ENCODE peak calls at places on chromosome 9, in nine cellular contexts. One of them, this sample, is unnamed.

GRCh38 chr9:83681490-83681889 is 26.3 kb downstream of the UBQLN1 start:
- DNase-seq in IMR-90: no peak
- DNase-seq in AG09309: no peak
- DNase-seq in neural progenitor cell: no peak
- DNase-seq in kidney epithelial cell: no peak
- DNase-seq in heart right ventricle: no peak
- DNase-seq in osteoblast: peak; percentile 65
- DNase-seq in colonic mucosa: no peak
- DNase-seq in left ventricle myocardium inferior: no peak
- DNase-seq in this sample: no peak

GRCh38 chr9:95085861-95086563 is 231.5 kb downstream of the FANCC start:
- DNase-seq in AG09309: no peak
- DNase-seq in kidney epithelial cell: no peak
- DNase-seq in IMR-90: no peak
- DNase-seq in neural progenitor cell: no peak
- DNase-seq in heart right ventricle: no peak
- DNase-seq in colonic mucosa: no peak
- DNase-seq in osteoblast: peak; percentile 53
- DNase-seq in left ventricle myocardium inferior: no peak
- DNase-seq in this sample: no peak

GRCh38 chr9:131562032-131562959 is 17.0 kb downstream of the PRRT1B start:
- DNase-seq in heart right ventricle: no peak
- DNase-seq in left ventricle myocardium inferior: no peak
- DNase-seq in colonic mucosa: no peak
- DNase-seq in neural progenitor cell: no peak
- DNase-seq in osteoblast: peak; percentile 68
- DNase-seq in IMR-90: peak; percentile 21
- DNase-seq in AG09309: no peak
- DNase-seq in kidney epithelial cell: no peak
- DNase-seq in this sample: no peak

GRCh38 chr9:107548298-107549142 is 59.0 kb upstream of the KLF4 start:
- DNase-seq in colonic mucosa: no peak
- DNase-seq in osteoblast: peak; percentile 58
- DNase-seq in IMR-90: peak; percentile 96
- DNase-seq in left ventricle myocardium inferior: no peak
- DNase-seq in AG09309: peak; percentile 92
- DNase-seq in neural progenitor cell: no peak
- DNase-seq in heart right ventricle: peak; percentile 49
- DNase-seq in kidney epithelial cell: peak; percentile 81
- DNase-seq in this sample: peak; percentile 88

GRCh38 chr9:16267336-16268036 is 603.0 kb downstream of the BNC2 start:
- DNase-seq in AG09309: no peak
- DNase-seq in kidney epithelial cell: no peak
- DNase-seq in osteoblast: peak; percentile 77
- DNase-seq in left ventricle myocardium inferior: no peak
- DNase-seq in neural progenitor cell: no peak
- DNase-seq in heart right ventricle: no peak
- DNase-seq in colonic mucosa: peak; percentile 20
- DNase-seq in IMR-90: peak; percentile 57
- DNase-seq in this sample: peak; percentile 37

GRCh38 chr9:123997665-123998277 is 13.8 kb upstream of the LHX2 start:
- DNase-seq in osteoblast: no peak
- DNase-seq in IMR-90: peak; percentile 19
- DNase-seq in heart right ventricle: peak; percentile 44
- DNase-seq in kidney epithelial cell: no peak
- DNase-seq in AG09309: no peak
- DNase-seq in colonic mucosa: peak; percentile 49
- DNase-seq in neural progenitor cell: peak; percentile 64
- DNase-seq in left ventricle myocardium inferior: peak; percentile 52
- DNase-seq in this sample: no peak

GRCh38 chr9:132026932-132027585 is 52.6 kb downstream of the MED27 start:
- DNase-seq in colonic mucosa: no peak
- DNase-seq in kidney epithelial cell: peak; percentile 47
- DNase-seq in heart right ventricle: no peak
- DNase-seq in AG09309: peak; percentile 31
- DNase-seq in osteoblast: peak; percentile 90
- DNase-seq in IMR-90: peak; percentile 74
- DNase-seq in left ventricle myocardium inferior: no peak
- DNase-seq in neural progenitor cell: no peak
- DNase-seq in this sample: peak; percentile 82

GRCh38 chr9:88387035-88387732 is 1.1 kb upstream of the SPIN1 start:
- DNase-seq in left ventricle myocardium inferior: peak; percentile 19
- DNase-seq in heart right ventricle: peak; percentile 15
- DNase-seq in colonic mucosa: peak; percentile 76
- DNase-seq in IMR-90: peak; percentile 55
- DNase-seq in AG09309: no peak
- DNase-seq in osteoblast: peak; percentile 82
- DNase-seq in neural progenitor cell: peak; percentile 51
- DNase-seq in kidney epithelial cell: no peak
- DNase-seq in this sample: no peak

GRCh38 chr9:71793386-71794105 is 25.2 kb upstream of the CEMIP2 start:
- DNase-seq in AG09309: peak; percentile 23
- DNase-seq in osteoblast: peak; percentile 61
- DNase-seq in neural progenitor cell: peak; percentile 82
- DNase-seq in colonic mucosa: no peak
- DNase-seq in left ventricle myocardium inferior: no peak
- DNase-seq in kidney epithelial cell: peak; percentile 71
- DNase-seq in IMR-90: peak; percentile 50
- DNase-seq in heart right ventricle: no peak
- DNase-seq in this sample: no peak

GRCh38 chr9:19286634-19287188 is 56.2 kb downstream of the DENND4C start:
- DNase-seq in colonic mucosa: peak; percentile 89
- DNase-seq in heart right ventricle: no peak
- DNase-seq in IMR-90: peak; percentile 16
- DNase-seq in osteoblast: no peak
- DNase-seq in kidney epithelial cell: no peak
- DNase-seq in neural progenitor cell: no peak
- DNase-seq in AG09309: no peak
- DNase-seq in left ventricle myocardium inferior: no peak
- DNase-seq in this sample: peak; percentile 22

GRCh38 chr9:128103589-128103962 is 24.0 kb downstream of the PTGES2 start:
- DNase-seq in left ventricle myocardium inferior: no peak
- DNase-seq in AG09309: no peak
- DNase-seq in IMR-90: no peak
- DNase-seq in kidney epithelial cell: no peak
- DNase-seq in colonic mucosa: no peak
- DNase-seq in osteoblast: peak; percentile 80
- DNase-seq in heart right ventricle: no peak
- DNase-seq in neural progenitor cell: no peak
- DNase-seq in this sample: no peak

GRCh38 chr9:120394058-120394669 is 185.8 kb downstream of the CDK5RAP2 start:
- DNase-seq in IMR-90: peak; percentile 96
- DNase-seq in left ventricle myocardium inferior: no peak
- DNase-seq in colonic mucosa: no peak
- DNase-seq in kidney epithelial cell: peak; percentile 59
- DNase-seq in AG09309: peak; percentile 88
- DNase-seq in neural progenitor cell: no peak
- DNase-seq in osteoblast: peak; percentile 91
- DNase-seq in heart right ventricle: no peak
- DNase-seq in this sample: peak; percentile 97

GRCh38 chr9:581673-582497 is 259.6 kb upstream of the DMRT1 start:
- DNase-seq in left ventricle myocardium inferior: no peak
- DNase-seq in osteoblast: no peak
- DNase-seq in IMR-90: no peak
- DNase-seq in AG09309: no peak
- DNase-seq in kidney epithelial cell: no peak
- DNase-seq in heart right ventricle: no peak
- DNase-seq in neural progenitor cell: peak; percentile 57
- DNase-seq in colonic mucosa: no peak
- DNase-seq in this sample: no peak

GRCh38 chr9:78574354-78575036 is 277.6 kb downstream of the PSAT1 start:
- DNase-seq in heart right ventricle: no peak
- DNase-seq in kidney epithelial cell: no peak
- DNase-seq in neural progenitor cell: peak; percentile 72
- DNase-seq in AG09309: no peak
- DNase-seq in left ventricle myocardium inferior: no peak
- DNase-seq in IMR-90: no peak
- DNase-seq in osteoblast: no peak
- DNase-seq in colonic mucosa: no peak
- DNase-seq in this sample: no peak

GRCh38 chr9:131500377-131500776 is 2.3 kb upstream of the POMT1 start:
- DNase-seq in left ventricle myocardium inferior: no peak
- DNase-seq in osteoblast: no peak
- DNase-seq in IMR-90: no peak
- DNase-seq in kidney epithelial cell: no peak
- DNase-seq in heart right ventricle: no peak
- DNase-seq in AG09309: no peak
- DNase-seq in neural progenitor cell: no peak
- DNase-seq in colonic mucosa: no peak
- DNase-seq in this sample: no peak

GRCh38 chr9:89739531-89740315 is 134.9 kb downstream of the GADD45G start:
- DNase-seq in IMR-90: no peak
- DNase-seq in left ventricle myocardium inferior: no peak
- DNase-seq in kidney epithelial cell: no peak
- DNase-seq in neural progenitor cell: no peak
- DNase-seq in AG09309: no peak
- DNase-seq in osteoblast: no peak
- DNase-seq in colonic mucosa: no peak
- DNase-seq in heart right ventricle: no peak
- DNase-seq in this sample: no peak

GRCh38 chr9:130236436-130236985 is 29.0 kb upstream of the HMCN2 start:
- DNase-seq in colonic mucosa: no peak
- DNase-seq in osteoblast: no peak
- DNase-seq in AG09309: no peak
- DNase-seq in neural progenitor cell: no peak
- DNase-seq in IMR-90: no peak
- DNase-seq in heart right ventricle: no peak
- DNase-seq in left ventricle myocardium inferior: no peak
- DNase-seq in kidney epithelial cell: no peak
- DNase-seq in this sample: no peak

GRCh38 chr9:132087438-132088030 is 7.9 kb upstream of the MED27 start:
- DNase-seq in AG09309: no peak
- DNase-seq in heart right ventricle: no peak
- DNase-seq in IMR-90: no peak
- DNase-seq in kidney epithelial cell: no peak
- DNase-seq in osteoblast: no peak
- DNase-seq in left ventricle myocardium inferior: no peak
- DNase-seq in neural progenitor cell: no peak
- DNase-seq in colonic mucosa: no peak
- DNase-seq in this sample: no peak

GRCh38 chr9:130823435-130823834 is 11.6 kb upstream of the ABL1 start:
- DNase-seq in AG09309: no peak
- DNase-seq in heart right ventricle: no peak
- DNase-seq in osteoblast: peak; percentile 74
- DNase-seq in left ventricle myocardium inferior: no peak
- DNase-seq in colonic mucosa: no peak
- DNase-seq in IMR-90: peak; percentile 69
- DNase-seq in kidney epithelial cell: no peak
- DNase-seq in neural progenitor cell: no peak
- DNase-seq in this sample: no peak

GRCh38 chr9:113299800-113300292 is 3.3 kb downstream of the RNF183 start:
- DNase-seq in IMR-90: no peak
- DNase-seq in osteoblast: no peak
- DNase-seq in AG09309: no peak
- DNase-seq in colonic mucosa: peak; percentile 79
- DNase-seq in kidney epithelial cell: peak; percentile 9
- DNase-seq in left ventricle myocardium inferior: no peak
- DNase-seq in heart right ventricle: peak; percentile 27
- DNase-seq in neural progenitor cell: no peak
- DNase-seq in this sample: no peak

DNA sequence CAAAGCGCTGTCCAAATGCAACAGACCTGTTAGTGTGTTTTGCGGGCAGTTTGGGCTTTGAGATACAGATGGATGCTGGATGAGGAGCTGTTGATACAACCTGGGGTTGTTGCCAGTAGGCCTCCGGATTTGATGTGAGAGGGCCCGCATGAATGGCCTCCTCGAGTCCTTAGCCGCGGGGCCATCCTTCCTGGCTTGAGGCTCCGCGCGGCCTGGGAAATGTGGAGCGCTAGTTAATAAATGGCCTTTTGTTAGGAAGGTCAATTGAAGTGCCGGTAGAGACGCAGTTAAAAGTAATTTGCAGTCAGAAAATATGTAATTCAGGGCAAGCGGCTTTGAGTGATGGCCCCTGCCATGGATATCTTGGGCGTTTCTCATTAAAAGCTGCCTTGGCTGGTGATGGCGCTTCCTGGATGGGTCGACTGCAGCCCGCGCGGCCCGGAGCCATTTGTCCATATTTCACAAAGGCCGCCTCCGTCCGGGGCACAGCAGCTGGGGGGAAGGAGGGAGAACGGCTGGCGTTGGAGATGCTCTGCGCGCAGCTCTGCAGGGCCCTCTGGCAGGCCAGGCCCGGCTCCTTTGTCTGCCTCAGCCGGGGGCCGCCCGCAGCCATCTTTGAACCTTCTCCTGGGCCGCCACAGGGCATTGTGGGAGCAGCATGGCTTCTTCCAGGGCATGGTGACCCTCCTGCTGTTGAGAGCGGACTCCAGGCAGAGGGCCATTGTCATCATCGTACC is 11.2 kb downstream of the MVB12B start:
- DNase-seq in IMR-90: no peak
- DNase-seq in left ventricle myocardium inferior: no peak
- DNase-seq in colonic mucosa: peak; percentile 17
- DNase-seq in neural progenitor cell: no peak
- DNase-seq in kidney epithelial cell: no peak
- DNase-seq in osteoblast: no peak
- DNase-seq in heart right ventricle: no peak
- DNase-seq in AG09309: no peak
- DNase-seq in this sample: no peak
- H3K4me3 ChIP-seq in IMR-90: no peak overlapping the region
- H3K4me3 ChIP-seq in left ventricle myocardium inferior: no peak overlapping the region
- H3K4me3 ChIP-seq in colonic mucosa: no peak overlapping the region
- H3K4me3 ChIP-seq in neural progenitor cell: no peak overlapping the region
- H3K4me3 ChIP-seq in kidney epithelial cell: no peak overlapping the region
- H3K4me3 ChIP-seq in osteoblast: no peak overlapping the region
- H3K4me3 ChIP-seq in heart right ventricle: no peak overlapping the region
- H3K4me3 ChIP-seq in AG09309: no peak overlapping the region
- H3K4me3 ChIP-seq in this sample: no peak overlapping the region

GRCh38 chr9:34522971-34523797 is at the start of gene ENHO:
- DNase-seq in IMR-90: peak; percentile 75
- DNase-seq in osteoblast: peak; percentile 100
- DNase-seq in AG09309: peak; percentile 25
- DNase-seq in left ventricle myocardium inferior: peak; percentile 85
- DNase-seq in heart right ventricle: peak; percentile 84
- DNase-seq in kidney epithelial cell: peak; percentile 26
- DNase-seq in neural progenitor cell: peak; percentile 98
- DNase-seq in colonic mucosa: peak; percentile 87
- DNase-seq in this sample: peak; percentile 80
- TF ChIP-seq CTCF in IMR-90: peak; percentile 13
- TF ChIP-seq CTCF in osteoblast: no peak
- TF ChIP-seq CTCF in AG09309: no peak
- TF ChIP-seq CTCF in left ventricle myocardium inferior: no peak
- TF ChIP-seq CTCF in heart right ventricle: no peak
- TF ChIP-seq CTCF in kidney epithelial cell: no peak
- TF ChIP-seq CTCF in neural progenitor cell: no peak
- TF ChIP-seq CTCF in colonic mucosa: no peak
- TF ChIP-seq CTCF in this sample: no peak

GRCh38 chr9:14347408-14348224 is 33.7 kb upstream of the NFIB start:
- DNase-seq in osteoblast: peak; percentile 88
- DNase-seq in kidney epithelial cell: no peak
- DNase-seq in AG09309: no peak
- DNase-seq in neural progenitor cell: peak; percentile 68
- DNase-seq in heart right ventricle: peak; percentile 67
- DNase-seq in left ventricle myocardium inferior: peak; percentile 69
- DNase-seq in IMR-90: no peak
- DNase-seq in colonic mucosa: peak; percentile 46
- DNase-seq in this sample: no peak
- H3K4me3 ChIP-seq in osteoblast: peak overlapping the region; percentile 61
- H3K4me3 ChIP-seq in kidney epithelial cell: peak overlapping the region; percentile 19
- H3K4me3 ChIP-seq in AG09309: no peak overlapping the region
- H3K4me3 ChIP-seq in neural progenitor cell: peak overlapping the region; percentile 46
- H3K4me3 ChIP-seq in heart right ventricle: peak overlapping the region; percentile 57
- H3K4me3 ChIP-seq in left ventricle myocardium inferior: peak overlapping the region; percentile 73
- H3K4me3 ChIP-seq in IMR-90: no peak overlapping the region
- H3K4me3 ChIP-seq in colonic mucosa: peak overlapping the region; percentile 30
- H3K4me3 ChIP-seq in this sample: peak overlapping the region; percentile 1

GRCh38 chr9:121735065-121735791 is 83.8 kb downstream of the DAB2IP start:
- DNase-seq in osteoblast: peak; percentile 95
- DNase-seq in colonic mucosa: peak; percentile 61
- DNase-seq in left ventricle myocardium inferior: no peak
- DNase-seq in kidney epithelial cell: no peak
- DNase-seq in neural progenitor cell: peak; percentile 80
- DNase-seq in AG09309: peak; percentile 46
- DNase-seq in heart right ventricle: no peak
- DNase-seq in IMR-90: peak; percentile 80
- DNase-seq in this sample: peak; percentile 70
- TF ChIP-seq CTCF in osteoblast: peak; percentile 73
- TF ChIP-seq CTCF in colonic mucosa: peak; percentile 39
- TF ChIP-seq CTCF in left ventricle myocardium inferior: peak; percentile 50
- TF ChIP-seq CTCF in kidney epithelial cell: peak; percentile 79
- TF ChIP-seq CTCF in neural progenitor cell: peak; percentile 70
- TF ChIP-seq CTCF in AG09309: peak; percentile 81
- TF ChIP-seq CTCF in heart right ventricle: peak; percentile 46
- TF ChIP-seq CTCF in IMR-90: peak; percentile 68
- TF ChIP-seq CTCF in this sample: peak; percentile 78

This sample was measured in foreskin fibroblast.